ENCODE peak calls at places on chromosomes 11 and 22, in seven cellular contexts. F is AG10803, B is tibial nerve, V is osteocyte, L is nephron progenitor cell, W is mammary epithelial cell, C is fibroblast of villous mesenchyme. P is an unnamed sample.

GRCh38 chr22:36077261-36077660 is 48.6 kb upstream of the RBFOX2 start:
- DNase-seq in F (peak), B (no peak), V (no peak), L (no peak), W (peak), C (peak), P (no peak)

GRCh38 chr11:70243912-70244652 is 26.4 kb upstream of the PPFIA1 start:
- DNase-seq in F (peak), B (no peak), V (no peak), L (no peak), W (peak), C (no peak), P (no peak)

GRCh38 chr11:72609045-72609444 is 65.2 kb downstream of the PDE2A start:
- DNase-seq in F (peak), B (no peak), V (no peak), L (no peak), W (no peak), C (peak), P (no peak)

GRCh38 chr11:106523921-106524320 is 446.5 kb downstream of the AASDHPPT start:
- DNase-seq in F (no peak), B (no peak), V (no peak), L (no peak), W (no peak), C (no peak), P (no peak)

GRCh38 chr11:66443602-66444001 is 5.0 kb upstream of the MRPL11 start:
- DNase-seq in F (peak), B (no peak), V (no peak), L (no peak), W (peak), C (peak), P (peak)

GRCh38 chr22:37633693-37634504 is 5.6 kb upstream of the SH3BP1 start:
- DNase-seq in F (peak), B (peak), V (peak), L (peak), W (no peak), C (peak), P (peak)

GRCh38 chr22:19598054-19598855 is 74.0 kb upstream of the CLDN5 start:
- DNase-seq in F (no peak), B (no peak), V (no peak), L (no peak), W (peak), C (no peak), P (no peak)

GRCh38 chr11:115576606-115577005 is 72.4 kb upstream of the CADM1 start:
- DNase-seq in F (no peak), B (no peak), V (no peak), L (no peak), W (no peak), C (no peak), P (no peak)

GRCh38 chr11:125343086-125343731 is 152.9 kb downstream of the FEZ1 start:
- DNase-seq in F (no peak), B (no peak), V (no peak), L (no peak), W (no peak), C (no peak), P (no peak)

GRCh38 chr22:48343461-48343860 is 1484.2 kb downstream of the BRD1 start:
- DNase-seq in F (no peak), B (no peak), V (no peak), L (no peak), W (no peak), C (no peak), P (no peak)

GRCh38 chr22:21104126-21104691 is 58.5 kb downstream of the LRRC74B start:
- DNase-seq in F (no peak), B (no peak), V (no peak), L (no peak), W (no peak), C (no peak), P (no peak)
- TF ChIP-seq CTCF in F (peak), B (no peak), V (peak), L (no peak), W (no peak), C (no peak), P (no peak)

GRCh38 chr11:40306938-40307548 is 1152.4 kb downstream of the LRRC4C start:
- DNase-seq in F (peak), B (no peak), V (no peak), L (peak), W (peak), C (peak), P (no peak)
- TF ChIP-seq CTCF in F (peak), B (no peak), V (peak), L (peak), W (peak), C (peak), P (peak)

DNA sequence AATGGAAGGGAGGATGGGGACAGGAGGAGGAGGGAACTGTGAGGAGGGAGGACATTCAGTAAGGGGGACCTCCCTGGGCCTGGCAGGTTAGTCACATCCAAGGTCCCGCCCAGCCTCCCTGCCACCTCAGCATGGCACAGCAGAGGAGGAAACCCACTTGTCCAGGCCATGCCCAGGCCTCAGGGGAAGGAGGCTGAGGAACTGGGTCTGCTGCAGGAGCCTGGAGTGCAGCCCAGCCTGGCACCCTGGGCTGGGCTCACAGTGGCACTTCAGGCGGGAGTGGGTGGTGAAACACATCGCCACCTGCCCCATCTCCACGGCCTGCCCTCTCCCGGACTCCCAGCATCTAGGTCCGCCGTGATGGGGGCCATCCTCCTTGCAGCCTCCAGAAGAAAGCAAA is 17.2 kb upstream of the KLHL35 start:
- DNase-seq in F (no peak), B (no peak), V (no peak), L (no peak), W (no peak), C (no peak), P (no peak)
- TF ChIP-seq CTCF in F (no peak), B (no peak), V (no peak), L (no peak), W (no peak), C (no peak), P (no peak)

GRCh38 chr22:21657361-21658118 is 8.3 kb upstream of the PPIL2 start:
- DNase-seq in F (peak), B (no peak), V (no peak), L (peak), W (peak), C (peak), P (no peak)
- TF ChIP-seq CTCF in F (no peak), B (peak), V (no peak), L (no peak), W (no peak), C (no peak), P (peak)

GRCh38 chr22:27930246-27931060 is 11.4 kb upstream of the PITPNB start:
- DNase-seq in F (peak), B (no peak), V (no peak), L (no peak), W (peak), C (no peak), P (no peak)
- TF ChIP-seq CTCF in F (no peak), B (no peak), V (no peak), L (no peak), W (no peak), C (no peak), P (no peak)

GRCh38 chr11:7547687-7548086 is 33.9 kb downstream of the PPFIBP2 start:
- DNase-seq in F (no peak), B (no peak), V (no peak), L (no peak), W (no peak), C (no peak), P (no peak)

GRCh38 chr11:7546324-7546791 is 32.6 kb downstream of the PPFIBP2 start:
- DNase-seq in F (peak), B (no peak), V (no peak), L (no peak), W (peak), C (no peak), P (no peak)

GRCh38 chr11:7547091-7547490 is 33.3 kb downstream of the PPFIBP2 start:
- DNase-seq in F (no peak), B (no peak), V (no peak), L (peak), W (no peak), C (no peak), P (no peak)

GRCh38 chr11:7549681-7550080 is 35.9 kb downstream of the PPFIBP2 start:
- DNase-seq in F (no peak), B (no peak), V (no peak), L (no peak), W (no peak), C (no peak), P (no peak)

DNA sequence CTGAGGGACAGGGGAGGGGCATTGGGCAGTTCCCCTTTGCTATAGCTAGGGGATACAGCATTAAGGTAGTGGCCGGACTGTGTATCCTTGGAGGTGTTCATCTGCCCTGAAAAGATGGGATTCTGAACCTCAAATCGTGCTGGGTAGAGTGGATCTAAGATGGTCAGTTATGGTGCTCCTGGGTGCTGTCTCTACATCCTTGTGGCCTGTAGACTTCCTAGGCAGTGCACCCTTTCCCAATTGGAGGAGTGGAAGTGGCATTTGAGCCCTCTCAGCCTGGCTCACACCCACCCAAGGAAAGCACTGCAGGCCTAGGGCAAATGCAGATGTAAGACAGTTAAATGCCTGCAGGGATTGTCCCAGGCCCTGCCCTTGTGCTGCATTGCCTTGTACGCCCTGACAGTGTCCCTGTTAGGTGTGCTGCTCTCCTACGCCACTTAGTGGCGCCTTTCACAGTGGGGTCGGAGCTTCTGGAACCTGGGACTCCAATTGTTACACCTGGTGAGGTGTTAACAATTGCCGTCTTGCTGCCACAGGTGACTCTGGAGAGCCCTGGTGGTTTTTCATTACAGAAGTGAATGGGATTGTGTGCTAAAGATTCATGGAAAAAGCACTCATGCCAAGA is 35.0 kb downstream of the PPFIBP2 start:
- DNase-seq in F (no peak), B (no peak), V (no peak), L (no peak), W (no peak), C (no peak), P (no peak)
- TF ChIP-seq CTCF in F (no peak), B (no peak), V (peak), L (peak), W (no peak), C (peak), P (no peak)

DNA sequence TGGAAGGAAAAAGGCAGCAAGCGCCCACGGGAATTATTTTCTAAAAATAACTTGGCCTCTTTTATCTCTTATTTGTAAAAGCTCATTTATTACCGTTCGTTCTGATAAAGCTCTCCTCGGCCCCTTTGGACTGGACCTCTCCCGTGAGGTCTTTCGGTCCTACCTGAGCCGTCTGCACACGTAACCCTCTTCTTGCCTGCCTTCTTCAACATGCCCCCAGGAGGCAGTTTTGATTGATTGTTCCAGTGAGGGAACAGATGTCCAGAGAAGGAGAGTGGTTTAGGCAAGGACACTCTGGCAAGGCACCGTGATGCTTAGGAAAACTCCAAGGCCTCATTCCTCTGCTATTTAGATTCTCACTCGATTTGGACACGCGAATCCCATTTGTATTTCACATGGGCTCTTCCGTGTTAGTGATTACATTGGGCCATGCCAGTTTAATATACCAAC is 53.1 kb upstream of the CRTAM start:
- DNase-seq in F (no peak), B (no peak), V (no peak), L (no peak), W (no peak), C (peak), P (no peak)
- TF ChIP-seq CTCF in F (no peak), B (no peak), V (no peak), L (no peak), W (no peak), C (no peak), P (no peak)

GRCh38 chr11:5369793-5370192 is 13.8 kb upstream of the OR51M1 start:
- DNase-seq in F (peak), B (no peak), V (no peak), L (peak), W (no peak), C (peak), P (peak)
- TF ChIP-seq CTCF in F (peak), B (no peak), V (peak), L (peak), W (peak), C (peak), P (peak)

DNA sequence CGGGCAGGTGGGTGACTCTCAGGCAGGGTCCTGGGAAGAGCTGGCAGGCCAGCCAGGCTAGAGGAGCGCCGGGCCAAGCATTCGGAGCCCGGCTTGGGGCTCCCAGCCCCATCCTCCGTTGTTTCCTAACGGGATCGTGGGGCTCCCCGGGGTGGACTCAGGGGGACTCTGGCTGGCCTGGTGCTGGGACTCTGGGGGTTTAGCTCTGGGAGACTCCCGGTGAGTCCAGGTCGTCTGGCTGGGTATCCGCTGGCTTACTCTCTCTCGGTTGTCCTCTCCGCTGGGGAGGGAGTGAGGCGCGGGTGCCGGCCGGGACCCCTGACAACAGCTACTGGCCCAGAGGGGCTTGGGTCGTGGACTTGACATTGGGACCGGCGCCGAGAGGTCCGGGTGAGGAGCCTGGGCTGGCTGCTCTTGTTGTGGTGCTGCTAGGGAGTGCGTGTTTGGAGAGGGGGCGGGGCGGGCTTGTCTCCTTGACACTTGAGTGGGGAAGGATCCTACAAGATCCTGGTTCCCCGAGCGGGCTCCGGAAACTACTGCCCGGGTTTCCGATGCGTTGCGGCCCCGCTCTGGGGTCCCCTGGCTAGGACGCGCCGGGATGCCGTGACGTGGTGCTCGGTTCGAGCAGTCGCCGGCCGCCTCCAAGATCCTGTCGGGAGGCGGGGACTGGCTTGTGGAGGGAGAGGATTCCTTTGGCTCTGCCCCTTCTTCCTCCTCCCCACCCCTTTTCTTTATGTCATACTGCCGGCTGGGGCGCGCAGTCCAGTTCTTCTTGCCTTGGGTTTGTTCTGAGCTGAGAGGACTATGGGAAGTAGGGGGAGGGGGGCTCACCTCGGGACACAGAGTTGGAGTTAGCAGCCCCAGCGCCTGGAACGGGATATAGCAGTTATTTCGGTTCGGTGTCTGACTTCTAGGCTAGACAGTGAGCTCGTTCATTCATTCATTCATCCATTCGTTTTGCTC is 585 bp downstream of the EMSY start:
- DNase-seq in F (peak), B (peak), V (peak), L (peak), W (peak), C (peak), P (peak)
- TF ChIP-seq CTCF in F (no peak), B (peak), V (no peak), L (no peak), W (no peak), C (no peak), P (peak)

GRCh38 chr11:132561937-132562336 is 970.4 kb downstream of the OPCML start:
- DNase-seq in F (no peak), B (no peak), V (no peak), L (no peak), W (no peak), C (no peak), P (no peak)
- TF ChIP-seq CTCF in F (no peak), B (no peak), V (no peak), L (no peak), W (no peak), C (no peak), P (no peak)